ENCODE peak calls at places on chromosomes 16 and 17, in ten cellular contexts. One of them, this sample, is unnamed.

GRCh38 chr17:14119546-14119945 is 50.2 kb downstream of the COX10 start:
- DNase-seq in fibroblast of mammary gland: no peak
- DNase-seq in body of pancreas: no peak
- DNase-seq in tibial nerve: no peak
- DNase-seq in H9: no peak
- DNase-seq in BJ: no peak
- DNase-seq in colonic mucosa: no peak
- DNase-seq in upper lobe of right lung: no peak
- DNase-seq in mucosa of descending colon: no peak
- DNase-seq in fibroblast of pulmonary artery: no peak
- DNase-seq in this sample: no peak

GRCh38 chr16:81677375-81677737 is 101.7 kb upstream of the PLCG2 start:
- DNase-seq in colonic mucosa: no peak
- DNase-seq in tibial nerve: no peak
- DNase-seq in body of pancreas: no peak
- DNase-seq in fibroblast of mammary gland: no peak
- DNase-seq in mucosa of descending colon: no peak
- DNase-seq in H9: no peak
- DNase-seq in BJ: no peak
- DNase-seq in fibroblast of pulmonary artery: no peak
- DNase-seq in upper lobe of right lung: no peak
- DNase-seq in this sample: no peak

GRCh38 chr16:85519540-85520231 is 93.4 kb upstream of the GSE1 start:
- DNase-seq in upper lobe of right lung: no peak
- DNase-seq in fibroblast of mammary gland: no peak
- DNase-seq in H9: no peak
- DNase-seq in tibial nerve: no peak
- DNase-seq in mucosa of descending colon: no peak
- DNase-seq in BJ: no peak
- DNase-seq in colonic mucosa: no peak
- DNase-seq in body of pancreas: no peak
- DNase-seq in fibroblast of pulmonary artery: no peak
- DNase-seq in this sample: no peak

GRCh38 chr16:50323335-50324011 is 45.3 kb downstream of the BRD7 start:
- DNase-seq in colonic mucosa: no peak
- DNase-seq in fibroblast of pulmonary artery: peak; percentile 57
- DNase-seq in upper lobe of right lung: no peak
- DNase-seq in body of pancreas: no peak
- DNase-seq in BJ: peak; percentile 9
- DNase-seq in mucosa of descending colon: no peak
- DNase-seq in fibroblast of mammary gland: peak; percentile 76
- DNase-seq in H9: no peak
- DNase-seq in tibial nerve: peak; percentile 53
- DNase-seq in this sample: peak; percentile 52

GRCh38 chr17:67290994-67291362 is 46.0 kb upstream of the HELZ start:
- DNase-seq in BJ: no peak
- DNase-seq in mucosa of descending colon: no peak
- DNase-seq in tibial nerve: no peak
- DNase-seq in colonic mucosa: no peak
- DNase-seq in H9: no peak
- DNase-seq in fibroblast of mammary gland: no peak
- DNase-seq in upper lobe of right lung: no peak
- DNase-seq in fibroblast of pulmonary artery: no peak
- DNase-seq in body of pancreas: no peak
- DNase-seq in this sample: no peak

GRCh38 chr17:56203430-56203829 is 50.2 kb downstream of the ANKFN1 start:
- DNase-seq in body of pancreas: no peak
- DNase-seq in tibial nerve: no peak
- DNase-seq in mucosa of descending colon: no peak
- DNase-seq in fibroblast of pulmonary artery: no peak
- DNase-seq in BJ: no peak
- DNase-seq in H9: no peak
- DNase-seq in colonic mucosa: no peak
- DNase-seq in fibroblast of mammary gland: peak; percentile 28
- DNase-seq in upper lobe of right lung: no peak
- DNase-seq in this sample: peak; percentile 13

GRCh38 chr17:7656958-7657715 is 6.4 kb downstream of the ATP1B2 start:
- DNase-seq in colonic mucosa: peak; percentile 32
- DNase-seq in tibial nerve: no peak
- DNase-seq in H9: peak; percentile 98
- DNase-seq in mucosa of descending colon: no peak
- DNase-seq in fibroblast of mammary gland: no peak
- DNase-seq in upper lobe of right lung: no peak
- DNase-seq in BJ: no peak
- DNase-seq in fibroblast of pulmonary artery: peak; percentile 18
- DNase-seq in body of pancreas: peak; percentile 45
- DNase-seq in this sample: peak; percentile 11

GRCh38 chr17:71516149-71516548 is 604.7 kb upstream of the SOX9 start:
- DNase-seq in colonic mucosa: no peak
- DNase-seq in mucosa of descending colon: no peak
- DNase-seq in body of pancreas: no peak
- DNase-seq in fibroblast of mammary gland: no peak
- DNase-seq in fibroblast of pulmonary artery: no peak
- DNase-seq in tibial nerve: no peak
- DNase-seq in upper lobe of right lung: no peak
- DNase-seq in H9: no peak
- DNase-seq in BJ: no peak
- DNase-seq in this sample: no peak

GRCh38 chr16:3182608-3183444 is 5.2 kb upstream of the OR1F1 start:
- DNase-seq in fibroblast of pulmonary artery: peak; percentile 46
- DNase-seq in fibroblast of mammary gland: peak; percentile 75
- DNase-seq in upper lobe of right lung: no peak
- DNase-seq in BJ: no peak
- DNase-seq in body of pancreas: peak; percentile 42
- DNase-seq in mucosa of descending colon: no peak
- DNase-seq in tibial nerve: no peak
- DNase-seq in H9: peak; percentile 84
- DNase-seq in colonic mucosa: peak; percentile 59
- DNase-seq in this sample: peak; percentile 46

GRCh38 chr17:5898406-5898805 is 171.8 kb upstream of the WSCD1 start:
- DNase-seq in fibroblast of mammary gland: no peak
- DNase-seq in H9: peak; percentile 27
- DNase-seq in body of pancreas: no peak
- DNase-seq in BJ: no peak
- DNase-seq in mucosa of descending colon: no peak
- DNase-seq in tibial nerve: no peak
- DNase-seq in colonic mucosa: no peak
- DNase-seq in upper lobe of right lung: no peak
- DNase-seq in fibroblast of pulmonary artery: no peak
- DNase-seq in this sample: no peak

GRCh38 chr16:50634090-50634489 is 47.0 kb downstream of the SNX20 start:
- DNase-seq in BJ: no peak
- DNase-seq in mucosa of descending colon: no peak
- DNase-seq in H9: no peak
- DNase-seq in tibial nerve: no peak
- DNase-seq in fibroblast of mammary gland: no peak
- DNase-seq in body of pancreas: no peak
- DNase-seq in upper lobe of right lung: no peak
- DNase-seq in fibroblast of pulmonary artery: no peak
- DNase-seq in colonic mucosa: no peak
- DNase-seq in this sample: no peak

GRCh38 chr17:41785091-41785875 is 1.2 kb downstream of the JUP start:
- DNase-seq in fibroblast of mammary gland: no peak
- DNase-seq in fibroblast of pulmonary artery: peak; percentile 64
- DNase-seq in upper lobe of right lung: no peak
- DNase-seq in BJ: no peak
- DNase-seq in tibial nerve: no peak
- DNase-seq in colonic mucosa: peak; percentile 45
- DNase-seq in mucosa of descending colon: no peak
- DNase-seq in H9: peak; percentile 97
- DNase-seq in body of pancreas: no peak
- DNase-seq in this sample: no peak

GRCh38 chr17:52505601-52506000 is 347.1 kb upstream of the CA10 start:
- DNase-seq in BJ: no peak
- DNase-seq in fibroblast of pulmonary artery: no peak
- DNase-seq in tibial nerve: no peak
- DNase-seq in H9: no peak
- DNase-seq in upper lobe of right lung: no peak
- DNase-seq in body of pancreas: no peak
- DNase-seq in colonic mucosa: no peak
- DNase-seq in mucosa of descending colon: no peak
- DNase-seq in fibroblast of mammary gland: no peak
- DNase-seq in this sample: no peak

GRCh38 chr16:1960665-1961630 is 1.6 kb downstream of the NDUFB10 start:
- DNase-seq in body of pancreas: no peak
- DNase-seq in colonic mucosa: no peak
- DNase-seq in mucosa of descending colon: peak; percentile 50
- DNase-seq in upper lobe of right lung: no peak
- DNase-seq in fibroblast of pulmonary artery: peak; percentile 32
- DNase-seq in fibroblast of mammary gland: peak; percentile 65
- DNase-seq in H9: peak; percentile 66
- DNase-seq in BJ: no peak
- DNase-seq in tibial nerve: no peak
- DNase-seq in this sample: peak; percentile 43

GRCh38 chr16:58269526-58269925 is 25.3 kb downstream of the PRSS54 start:
- DNase-seq in tibial nerve: no peak
- DNase-seq in upper lobe of right lung: no peak
- DNase-seq in fibroblast of pulmonary artery: no peak
- DNase-seq in body of pancreas: no peak
- DNase-seq in colonic mucosa: no peak
- DNase-seq in fibroblast of mammary gland: peak; percentile 1
- DNase-seq in BJ: no peak
- DNase-seq in H9: no peak
- DNase-seq in mucosa of descending colon: no peak
- DNase-seq in this sample: peak; percentile 9

GRCh38 chr17:38667099-38667786 is 7.5 kb downstream of the EPOP start:
- DNase-seq in mucosa of descending colon: no peak
- DNase-seq in tibial nerve: peak; percentile 63
- DNase-seq in H9: peak; percentile 89
- DNase-seq in colonic mucosa: peak; percentile 65
- DNase-seq in upper lobe of right lung: peak; percentile 68
- DNase-seq in BJ: no peak
- DNase-seq in fibroblast of mammary gland: peak; percentile 72
- DNase-seq in body of pancreas: peak; percentile 74
- DNase-seq in fibroblast of pulmonary artery: peak; percentile 81
- DNase-seq in this sample: peak; percentile 75

GRCh38 chr17:45160505-45161287 is 979 bp upstream of the HEXIM2 start:
- DNase-seq in colonic mucosa: peak; percentile 73
- DNase-seq in H9: peak; percentile 95
- DNase-seq in tibial nerve: peak; percentile 63
- DNase-seq in fibroblast of pulmonary artery: peak; percentile 65
- DNase-seq in fibroblast of mammary gland: peak; percentile 59
- DNase-seq in body of pancreas: peak; percentile 80
- DNase-seq in upper lobe of right lung: peak; percentile 88
- DNase-seq in BJ: no peak
- DNase-seq in mucosa of descending colon: peak; percentile 83
- DNase-seq in this sample: peak; percentile 59

GRCh38 chr17:69235338-69236058 is 6.9 kb upstream of the ABCA10 start:
- DNase-seq in H9: peak; percentile 93
- DNase-seq in tibial nerve: peak; percentile 89
- DNase-seq in BJ: no peak
- DNase-seq in fibroblast of pulmonary artery: peak; percentile 94
- DNase-seq in colonic mucosa: peak; percentile 85
- DNase-seq in mucosa of descending colon: peak; percentile 48
- DNase-seq in upper lobe of right lung: peak; percentile 67
- DNase-seq in fibroblast of mammary gland: peak; percentile 84
- DNase-seq in body of pancreas: peak; percentile 82
- DNase-seq in this sample: peak; percentile 94
- TF ChIP-seq CTCF in H9: peak; percentile 91
- TF ChIP-seq CTCF in tibial nerve: peak; percentile 91
- TF ChIP-seq CTCF in BJ: peak; percentile 78
- TF ChIP-seq CTCF in fibroblast of pulmonary artery: peak; percentile 81
- TF ChIP-seq CTCF in colonic mucosa: peak; percentile 74
- TF ChIP-seq CTCF in mucosa of descending colon: peak; percentile 20
- TF ChIP-seq CTCF in upper lobe of right lung: peak; percentile 70
- TF ChIP-seq CTCF in fibroblast of mammary gland: peak; percentile 83
- TF ChIP-seq CTCF in body of pancreas: peak; percentile 70
- TF ChIP-seq CTCF in this sample: peak; percentile 82

GRCh38 chr16:17409894-17410293 is 60.9 kb downstream of the XYLT1 start:
- DNase-seq in fibroblast of mammary gland: no peak
- DNase-seq in mucosa of descending colon: no peak
- DNase-seq in colonic mucosa: no peak
- DNase-seq in BJ: no peak
- DNase-seq in H9: no peak
- DNase-seq in tibial nerve: no peak
- DNase-seq in upper lobe of right lung: no peak
- DNase-seq in fibroblast of pulmonary artery: no peak
- DNase-seq in body of pancreas: no peak
- DNase-seq in this sample: no peak
- TF ChIP-seq CTCF in fibroblast of mammary gland: no peak
- TF ChIP-seq CTCF in mucosa of descending colon: no peak
- TF ChIP-seq CTCF in colonic mucosa: no peak
- TF ChIP-seq CTCF in BJ: no peak
- TF ChIP-seq CTCF in H9: no peak
- TF ChIP-seq CTCF in tibial nerve: no peak
- TF ChIP-seq CTCF in upper lobe of right lung: no peak
- TF ChIP-seq CTCF in fibroblast of pulmonary artery: no peak
- TF ChIP-seq CTCF in body of pancreas: no peak
- TF ChIP-seq CTCF in this sample: no peak

DNA sequence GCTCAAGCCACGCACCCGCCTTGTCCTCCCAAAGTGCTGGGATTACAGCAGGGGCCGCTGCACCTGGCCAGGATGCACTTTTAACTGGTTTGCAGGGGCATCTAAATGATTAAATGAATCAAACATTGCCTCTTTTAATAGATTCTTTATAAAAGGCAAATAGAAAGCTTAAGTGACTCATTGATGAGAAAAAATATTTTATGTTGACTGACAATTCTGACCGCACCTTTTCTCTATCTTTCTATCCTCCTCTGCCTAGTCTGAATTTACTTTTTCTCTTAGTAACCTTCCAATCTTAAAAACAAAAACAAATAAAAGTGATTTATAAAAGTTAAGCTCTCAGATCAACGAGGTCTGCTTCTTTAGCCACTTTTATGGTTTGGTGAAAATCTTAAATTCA is 35.3 kb downstream of the SLC39A11 start:
- DNase-seq in H9: no peak
- DNase-seq in fibroblast of mammary gland: no peak
- DNase-seq in upper lobe of right lung: no peak
- DNase-seq in BJ: no peak
- DNase-seq in tibial nerve: no peak
- DNase-seq in body of pancreas: no peak
- DNase-seq in colonic mucosa: no peak
- DNase-seq in mucosa of descending colon: no peak
- DNase-seq in fibroblast of pulmonary artery: no peak
- DNase-seq in this sample: no peak
- TF ChIP-seq CTCF in H9: no peak
- TF ChIP-seq CTCF in fibroblast of mammary gland: no peak
- TF ChIP-seq CTCF in upper lobe of right lung: no peak
- TF ChIP-seq CTCF in BJ: no peak
- TF ChIP-seq CTCF in tibial nerve: no peak
- TF ChIP-seq CTCF in body of pancreas: no peak
- TF ChIP-seq CTCF in colonic mucosa: no peak
- TF ChIP-seq CTCF in mucosa of descending colon: no peak
- TF ChIP-seq CTCF in fibroblast of pulmonary artery: no peak
- TF ChIP-seq CTCF in this sample: no peak

GRCh38 chr17:68495081-68495480 is 17.1 kb upstream of the PRKAR1A start:
- DNase-seq in mucosa of descending colon: no peak
- DNase-seq in body of pancreas: no peak
- DNase-seq in colonic mucosa: no peak
- DNase-seq in BJ: no peak
- DNase-seq in upper lobe of right lung: no peak
- DNase-seq in H9: no peak
- DNase-seq in fibroblast of mammary gland: no peak
- DNase-seq in tibial nerve: no peak
- DNase-seq in fibroblast of pulmonary artery: no peak
- DNase-seq in this sample: no peak
- TF ChIP-seq CTCF in mucosa of descending colon: no peak
- TF ChIP-seq CTCF in body of pancreas: no peak
- TF ChIP-seq CTCF in colonic mucosa: no peak
- TF ChIP-seq CTCF in BJ: no peak
- TF ChIP-seq CTCF in upper lobe of right lung: no peak
- TF ChIP-seq CTCF in H9: no peak
- TF ChIP-seq CTCF in fibroblast of mammary gland: no peak
- TF ChIP-seq CTCF in tibial nerve: no peak
- TF ChIP-seq CTCF in fibroblast of pulmonary artery: no peak
- TF ChIP-seq CTCF in this sample: no peak

GRCh38 chr17:75877752-75878173 is 618 bp downstream of the TRIM47 start:
- DNase-seq in H9: peak; percentile 85
- DNase-seq in colonic mucosa: peak; percentile 81
- DNase-seq in mucosa of descending colon: peak; percentile 90
- DNase-seq in body of pancreas: peak; percentile 82
- DNase-seq in tibial nerve: peak; percentile 47
- DNase-seq in BJ: no peak
- DNase-seq in upper lobe of right lung: peak; percentile 89
- DNase-seq in fibroblast of mammary gland: peak; percentile 70
- DNase-seq in fibroblast of pulmonary artery: peak; percentile 73
- DNase-seq in this sample: peak; percentile 64
- TF ChIP-seq CTCF in H9: peak; percentile 66
- TF ChIP-seq CTCF in colonic mucosa: peak; percentile 33
- TF ChIP-seq CTCF in mucosa of descending colon: peak; percentile 54
- TF ChIP-seq CTCF in body of pancreas: peak; percentile 75
- TF ChIP-seq CTCF in tibial nerve: peak; percentile 58
- TF ChIP-seq CTCF in BJ: peak; percentile 35
- TF ChIP-seq CTCF in upper lobe of right lung: peak; percentile 45
- TF ChIP-seq CTCF in fibroblast of mammary gland: no peak
- TF ChIP-seq CTCF in fibroblast of pulmonary artery: peak; percentile 30
- TF ChIP-seq CTCF in this sample: peak; percentile 52

This sample was measured in fibroblast of the aortic adventitia.